ENCODE peak calls at places on chromosome 3, in six cellular contexts. U is astrocyte of the spinal cord; S is activated CD4-positive, CD25-positive, alpha-beta regulatory T cell treated with anti-CD3 and anti-CD28 coated beads, Interleukin-2, amount 50 U/mL, for 16 hours; G is GM19239; K is stimulated activated CD4-positive, alpha-beta T cell treated with anti-CD3 and anti-CD28 coated beads, Interleukin-12 subunit alpha, Interleukin-12 subunit beta, amount 100 ng/mL, for 4 hours; J is AG20443. Y is an unnamed sample.

GRCh38 chr3:128419311-128419710 is 47.4 kb downstream of the DNAJB8 start:
- DNase-seq in K (no peak), S (no peak), G (no peak), U (no peak), J (no peak), Y (no peak)

GRCh38 chr3:30658328-30659052 is 52.1 kb downstream of the TGFBR2 start:
- DNase-seq in S (no peak), G (peak; percentile 9), K (no peak), U (peak; percentile 89), J (peak; percentile 21), Y (peak; percentile 52)

GRCh38 chr3:107662109-107662477 is 139.3 kb downstream of the BBX start:
- DNase-seq in S (no peak), K (no peak), U (peak; percentile 78), J (peak; percentile 62), G (no peak), Y (peak; percentile 59)

GRCh38 chr3:177358968-177359600 is 161.8 kb upstream of the TBL1XR1 start:
- DNase-seq in U (peak; percentile 50), K (peak; percentile 28), S (peak; percentile 14), J (no peak), G (no peak), Y (peak; percentile 66)

GRCh38 chr3:82048711-82049110 is 287.3 kb upstream of the GBE1 start:
- DNase-seq in U (no peak), K (no peak), J (no peak), G (no peak), S (no peak), Y (no peak)

GRCh38 chr3:156812521-156813335 is 13.4 kb upstream of the LEKR1 start:
- DNase-seq in G (no peak), U (peak; percentile 42), S (no peak), K (no peak), J (peak; percentile 38), Y (peak; percentile 55)

GRCh38 chr3:116148881-116149530 is 296.3 kb downstream of the LSAMP start:
- DNase-seq in U (peak; percentile 72), K (no peak), S (no peak), J (peak; percentile 16), G (no peak), Y (peak; percentile 74)

GRCh38 chr3:182508896-182509295 is 284.4 kb upstream of the ATP11B start:
- DNase-seq in S (no peak), J (no peak), U (no peak), K (no peak), G (no peak), Y (no peak)

GRCh38 chr3:188326968-188327367 is 173.0 kb downstream of the LPP start:
- DNase-seq in U (no peak), S (no peak), G (no peak), J (no peak), K (no peak), Y (no peak)

GRCh38 chr3:36907911-36908646 is 36.8 kb downstream of the TRANK1 start:
- DNase-seq in U (peak; percentile 71), J (peak; percentile 68), K (peak; percentile 33), G (no peak), S (peak; percentile 41), Y (peak; percentile 60)

GRCh38 chr3:151859905-151860304 is 13.5 kb upstream of the SUCNR1 start:
- DNase-seq in K (no peak), S (no peak), U (no peak), G (no peak), J (no peak), Y (no peak)

GRCh38 chr3:35946121-35946856 is 307.0 kb downstream of the ARPP21 start:
- DNase-seq in U (peak; percentile 62), S (no peak), K (no peak), J (peak; percentile 13), G (no peak), Y (no peak)

GRCh38 chr3:64440498-64440897 is 215.2 kb upstream of the PRICKLE2 start:
- DNase-seq in K (no peak), J (peak; percentile 34), S (no peak), U (peak; percentile 88), G (no peak), Y (peak; percentile 75)

GRCh38 chr3:186921578-186921977 is 8.7 kb upstream of the ST6GAL1 start:
- DNase-seq in K (no peak), G (no peak), J (no peak), U (no peak), S (no peak), Y (no peak)